ENCODE peak calls at places on chromosomes 3 and 15, in nine cellular contexts. F, T, Q, E, I, N, D, C and H are unnamed samples.

GRCh38 chr3:72154391-72155300 is 369.7 kb upstream of the PROK2 start:
- DNase-seq in D (no peak), F (no peak), T (no peak), E (no peak), C (no peak), Q (no peak), I (no peak), N (no peak), H (no peak)

GRCh38 chr3:190983875-190984274 is 121.4 kb upstream of the GMNC start:
- DNase-seq in D (no peak), E (no peak), T (no peak), C (no peak), Q (no peak), I (no peak), N (no peak), F (no peak), H (no peak)

GRCh38 chr3:13107661-13108060 is 34.4 kb upstream of the IQSEC1 start:
- DNase-seq in E (no peak), N (no peak), Q (no peak), D (no peak), C (peak; percentile 64), I (no peak), T (no peak), F (no peak), H (no peak)

GRCh38 chr15:101320501-101321052 is 25.5 kb upstream of the SNRPA1 start:
- DNase-seq in E (peak; percentile 34), T (peak; percentile 23), D (no peak), C (peak; percentile 59), I (no peak), Q (no peak), N (peak; percentile 51), F (peak; percentile 33), H (peak; percentile 18)

GRCh38 chr3:161150001-161150525 is 44.9 kb upstream of the B3GALNT1 start:
- DNase-seq in I (no peak), D (no peak), Q (no peak), N (no peak), E (no peak), F (no peak), T (no peak), C (no peak), H (no peak)

GRCh38 chr3:151268267-151269235 is 9.8 kb downstream of the P2RY14 start:
- DNase-seq in T (no peak), E (no peak), I (no peak), Q (no peak), C (no peak), N (no peak), D (no peak), F (no peak), H (no peak)

GRCh38 chr3:184761120-184761841 is 49.4 kb upstream of the MAGEF1 start:
- DNase-seq in D (no peak), F (no peak), N (no peak), Q (no peak), C (no peak), T (peak; percentile 65), E (peak; percentile 34), I (no peak), H (no peak)

GRCh38 chr3:40292637-40293036 is 16.9 kb upstream of the EIF1B start:
- DNase-seq in D (no peak), N (no peak), T (no peak), I (peak; percentile 56), Q (no peak), C (no peak), F (peak; percentile 14), E (no peak), H (no peak)

GRCh38 chr3:165192610-165193192 is 3.5 kb downstream of the SLITRK3 start:
- DNase-seq in N (peak; percentile 35), T (no peak), I (no peak), F (no peak), E (no peak), Q (no peak), C (peak; percentile 82), D (no peak), H (no peak)

GRCh38 chr3:105923151-105923550 is 54.3 kb upstream of the CBLB start:
- DNase-seq in I (no peak), Q (no peak), N (no peak), D (no peak), E (no peak), C (no peak), F (no peak), T (no peak), H (no peak)

GRCh38 chr3:52851348-52851747 is 16.5 kb upstream of the MUSTN1 start:
- DNase-seq in C (peak; percentile 25), E (no peak), N (peak; percentile 64), T (no peak), D (peak; percentile 44), F (peak; percentile 54), Q (peak; percentile 61), I (no peak), H (peak; percentile 65)

GRCh38 chr15:58770519-58770856 is 614 bp upstream of the MINDY2 start:
- DNase-seq in Q (peak; percentile 64), I (no peak), T (peak; percentile 69), E (no peak), C (no peak), D (peak; percentile 67), F (peak; percentile 44), N (peak; percentile 73), H (peak; percentile 70)

GRCh38 chr3:182755308-182756106 is 37.8 kb upstream of the ATP11B start:
- DNase-seq in I (no peak), N (peak; percentile 51), Q (no peak), F (no peak), C (no peak), D (peak; percentile 48), E (no peak), T (no peak), H (peak; percentile 55)

GRCh38 chr3:179324270-179324754 is 1.5 kb downstream of the ZNF639 start:
- DNase-seq in N (peak; percentile 63), F (peak; percentile 50), E (no peak), Q (peak; percentile 46), I (no peak), C (no peak), D (no peak), T (no peak), H (peak; percentile 53)

GRCh38 chr3:155704041-155704440 is 40.8 kb downstream of the PLCH1 start:
- DNase-seq in Q (no peak), E (no peak), D (no peak), N (no peak), T (no peak), F (no peak), C (no peak), I (no peak), H (no peak)

GRCh38 chr15:50077655-50078054 is 41.4 kb downstream of the ATP8B4 start:
- DNase-seq in C (no peak), F (no peak), N (no peak), Q (no peak), T (no peak), I (no peak), E (no peak), D (no peak), H (no peak)

GRCh38 chr3:126848991-126849390 is 133.9 kb upstream of the PLXNA1 start:
- DNase-seq in I (no peak), F (no peak), C (no peak), D (no peak), N (no peak), Q (no peak), E (no peak), T (no peak), H (no peak)

GRCh38 chr3:160564205-160564922 is 1.0 kb downstream of the KPNA4 start:
- DNase-seq in T (no peak), F (no peak), D (no peak), E (no peak), C (no peak), I (peak; percentile 17), Q (peak; percentile 22), N (peak; percentile 41), H (peak; percentile 42)

GRCh38 chr15:78067328-78068241 is 9.9 kb downstream of the TBC1D2B start:
- DNase-seq in N (no peak), E (no peak), F (no peak), Q (peak; percentile 38), D (no peak), T (no peak), C (no peak), I (no peak), H (peak; percentile 56)

GRCh38 chr3:42194943-42195510 is 71.0 kb downstream of the CCK start:
- DNase-seq in N (no peak), I (no peak), E (no peak), C (no peak), D (no peak), F (no peak), Q (no peak), T (no peak), H (no peak)

GRCh38 chr15:60208708-60209107 is 189.1 kb downstream of the ANXA2 start:
- DNase-seq in N (no peak), E (no peak), F (peak; percentile 44), C (no peak), Q (peak; percentile 58), I (peak; percentile 46), D (no peak), T (peak; percentile 7), H (no peak)

GRCh38 chr3:146227486-146227885 is 23.4 kb downstream of the PLSCR4 start:
- DNase-seq in C (peak; percentile 54), Q (no peak), F (no peak), E (no peak), I (no peak), T (no peak), N (no peak), D (no peak), H (no peak)

GRCh38 chr15:45630958-45631691 is 3.7 kb upstream of the SQOR start:
- DNase-seq in E (no peak), F (peak; percentile 98), N (peak; percentile 92), D (peak; percentile 40), Q (peak; percentile 59), T (peak; percentile 78), I (no peak), C (no peak), H (no peak)

GRCh38 chr3:195880037-195880431 is 28.3 kb downstream of the TNK2 start:
- DNase-seq in T (no peak), N (no peak), E (no peak), I (no peak), C (no peak), Q (no peak), F (no peak), D (no peak), H (no peak)

GRCh38 chr3:189685854-189686253 is 54.7 kb downstream of the TP63 start:
- DNase-seq in E (no peak), C (no peak), N (peak; percentile 84), Q (peak; percentile 34), T (no peak), D (peak; percentile 58), I (no peak), F (peak; percentile 29), H (peak; percentile 21)

GRCh38 chr3:141796436-141797166 is 33.4 kb downstream of the GRK7 start:
- DNase-seq in N (no peak), T (peak; percentile 44), F (no peak), I (no peak), E (no peak), C (no peak), D (no peak), Q (no peak), H (peak; percentile 13)

GRCh38 chr3:13654330-13655073 is 105.6 kb downstream of the FBLN2 start:
- DNase-seq in E (no peak), T (no peak), I (no peak), Q (no peak), N (no peak), F (no peak), D (no peak), C (peak; percentile 63), H (no peak)

GRCh38 chr3:195580733-195581443 is 2.9 kb downstream of the APOD start:
- DNase-seq in I (no peak), F (peak; percentile 46), Q (no peak), T (peak; percentile 54), D (peak; percentile 39), E (no peak), C (peak; percentile 74), N (peak; percentile 24), H (no peak)

GRCh38 chr3:141289228-141289772 is 57.7 kb downstream of the PXYLP1 start:
- DNase-seq in D (no peak), Q (no peak), I (no peak), F (no peak), E (no peak), T (no peak), C (no peak), N (no peak), H (no peak)

GRCh38 chr3:27752926-27753325 is 30.8 kb upstream of the EOMES start:
- DNase-seq in F (no peak), E (no peak), Q (no peak), D (no peak), C (no peak), N (no peak), I (no peak), T (no peak), H (no peak)

GRCh38 chr3:72338082-72338941 is 509.9 kb downstream of the SHQ1 start:
- DNase-seq in Q (peak; percentile 42), T (no peak), C (no peak), N (peak; percentile 50), F (peak; percentile 92), I (no peak), E (no peak), D (no peak), H (peak; percentile 21)